ENCODE peak calls at places on chromosomes 3 and 15, in eight cellular contexts. One of them, this sample, is unnamed.

GRCh38 chr3:32467333-32468070 is 35.1 kb downstream of the CMTM6 start:
- DNase-seq in A549: peak
- DNase-seq in epithelial cell of esophagus: peak
- DNase-seq in ascending aorta: no peak
- DNase-seq in kidney epithelial cell: peak
- DNase-seq in GM06990: peak
- DNase-seq in endodermal cell: peak
- DNase-seq in cardiac muscle cell: peak
- DNase-seq in this sample: peak

GRCh38 chr15:88049509-88049908 is 207.0 kb downstream of the NTRK3 start:
- DNase-seq in GM06990: no peak
- DNase-seq in A549: no peak
- DNase-seq in ascending aorta: no peak
- DNase-seq in endodermal cell: no peak
- DNase-seq in epithelial cell of esophagus: no peak
- DNase-seq in cardiac muscle cell: peak
- DNase-seq in kidney epithelial cell: no peak
- DNase-seq in this sample: peak

GRCh38 chr3:68878962-68879361 is 53.4 kb downstream of the TAFA4 start:
- DNase-seq in endodermal cell: no peak
- DNase-seq in ascending aorta: no peak
- DNase-seq in epithelial cell of esophagus: no peak
- DNase-seq in cardiac muscle cell: peak
- DNase-seq in GM06990: no peak
- DNase-seq in A549: no peak
- DNase-seq in kidney epithelial cell: no peak
- DNase-seq in this sample: no peak

GRCh38 chr3:142808103-142808917 is 80.6 kb downstream of the PCOLCE2 start:
- DNase-seq in ascending aorta: no peak
- DNase-seq in A549: peak
- DNase-seq in epithelial cell of esophagus: peak
- DNase-seq in kidney epithelial cell: peak
- DNase-seq in endodermal cell: no peak
- DNase-seq in GM06990: no peak
- DNase-seq in cardiac muscle cell: no peak
- DNase-seq in this sample: no peak

GRCh38 chr3:108044699-108045098 is 46.1 kb downstream of the CD47 start:
- DNase-seq in GM06990: no peak
- DNase-seq in ascending aorta: no peak
- DNase-seq in endodermal cell: no peak
- DNase-seq in A549: no peak
- DNase-seq in cardiac muscle cell: no peak
- DNase-seq in kidney epithelial cell: no peak
- DNase-seq in epithelial cell of esophagus: no peak
- DNase-seq in this sample: no peak

GRCh38 chr3:57727096-57727495 is 29.0 kb upstream of the SLMAP start:
- DNase-seq in endodermal cell: no peak
- DNase-seq in cardiac muscle cell: no peak
- DNase-seq in ascending aorta: no peak
- DNase-seq in A549: no peak
- DNase-seq in epithelial cell of esophagus: peak
- DNase-seq in kidney epithelial cell: no peak
- DNase-seq in GM06990: no peak
- DNase-seq in this sample: no peak

GRCh38 chr3:184067573-184068055 is 14.8 kb downstream of the HTR3C start:
- DNase-seq in GM06990: no peak
- DNase-seq in kidney epithelial cell: no peak
- DNase-seq in cardiac muscle cell: no peak
- DNase-seq in A549: no peak
- DNase-seq in endodermal cell: no peak
- DNase-seq in ascending aorta: no peak
- DNase-seq in epithelial cell of esophagus: no peak
- DNase-seq in this sample: no peak

GRCh38 chr3:16596352-16597032 is 8.7 kb downstream of the DAZL start:
- DNase-seq in epithelial cell of esophagus: no peak
- DNase-seq in cardiac muscle cell: no peak
- DNase-seq in ascending aorta: no peak
- DNase-seq in kidney epithelial cell: no peak
- DNase-seq in GM06990: peak
- DNase-seq in A549: no peak
- DNase-seq in endodermal cell: no peak
- DNase-seq in this sample: peak

GRCh38 chr15:68585574-68586273 is 6.9 kb downstream of the CORO2B start:
- DNase-seq in endodermal cell: no peak
- DNase-seq in A549: no peak
- DNase-seq in GM06990: no peak
- DNase-seq in cardiac muscle cell: no peak
- DNase-seq in ascending aorta: no peak
- DNase-seq in epithelial cell of esophagus: no peak
- DNase-seq in kidney epithelial cell: no peak
- DNase-seq in this sample: no peak

GRCh38 chr3:36219398-36219797 is 160.9 kb upstream of the STAC start:
- DNase-seq in A549: no peak
- DNase-seq in ascending aorta: no peak
- DNase-seq in GM06990: no peak
- DNase-seq in cardiac muscle cell: no peak
- DNase-seq in endodermal cell: no peak
- DNase-seq in kidney epithelial cell: peak
- DNase-seq in epithelial cell of esophagus: peak
- DNase-seq in this sample: no peak
- H3K4me3 ChIP-seq in A549: no peak
- H3K4me3 ChIP-seq in ascending aorta: no peak
- H3K4me3 ChIP-seq in GM06990: no peak
- H3K4me3 ChIP-seq in cardiac muscle cell: no peak
- H3K4me3 ChIP-seq in endodermal cell: no peak
- H3K4me3 ChIP-seq in kidney epithelial cell: no peak
- H3K4me3 ChIP-seq in epithelial cell of esophagus: no peak
- H3K4me3 ChIP-seq in this sample: no peak

GRCh38 chr15:73555080-73555479 is 78.1 kb downstream of the NPTN start:
- DNase-seq in kidney epithelial cell: no peak
- DNase-seq in endodermal cell: no peak
- DNase-seq in A549: no peak
- DNase-seq in ascending aorta: no peak
- DNase-seq in epithelial cell of esophagus: no peak
- DNase-seq in cardiac muscle cell: no peak
- DNase-seq in GM06990: no peak
- DNase-seq in this sample: no peak

GRCh38 chr15:73564255-73564654 is 68.9 kb downstream of the NPTN start:
- DNase-seq in ascending aorta: no peak
- DNase-seq in cardiac muscle cell: no peak
- DNase-seq in endodermal cell: no peak
- DNase-seq in A549: no peak
- DNase-seq in GM06990: no peak
- DNase-seq in kidney epithelial cell: peak
- DNase-seq in epithelial cell of esophagus: peak
- DNase-seq in this sample: no peak

GRCh38 chr15:73558529-73558928 is 74.7 kb downstream of the NPTN start:
- DNase-seq in ascending aorta: no peak
- DNase-seq in cardiac muscle cell: no peak
- DNase-seq in kidney epithelial cell: no peak
- DNase-seq in epithelial cell of esophagus: no peak
- DNase-seq in GM06990: no peak
- DNase-seq in endodermal cell: no peak
- DNase-seq in A549: no peak
- DNase-seq in this sample: no peak

DNA sequence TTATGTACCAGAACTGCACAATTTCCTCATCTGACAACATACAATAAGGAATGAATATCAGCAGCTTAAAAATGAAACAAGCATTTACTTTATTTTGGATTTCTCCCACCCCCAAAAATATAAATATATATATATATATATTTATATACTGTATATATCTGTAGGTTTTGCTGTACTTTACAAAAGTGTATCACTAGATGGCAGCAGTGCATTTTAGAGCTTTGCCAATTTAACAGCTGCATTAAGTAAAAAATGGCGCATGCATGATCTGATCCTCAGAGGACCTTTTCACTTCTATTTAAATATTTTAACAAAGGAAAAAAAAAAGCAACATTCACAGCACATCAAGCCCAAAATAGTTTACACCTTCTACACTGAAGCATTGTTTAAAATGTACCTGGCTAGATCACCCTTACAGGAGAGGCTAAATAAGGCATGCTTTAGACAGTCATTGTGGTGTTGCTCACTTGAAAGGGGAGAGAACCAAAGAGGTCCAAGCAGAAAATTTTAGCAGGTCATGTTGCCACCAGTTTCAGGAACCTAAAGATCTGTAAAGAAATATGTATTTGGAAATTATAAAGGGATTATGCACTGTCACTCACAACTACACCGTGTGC is 72.6 kb downstream of the NPTN start:
- DNase-seq in A549: peak
- DNase-seq in GM06990: peak
- DNase-seq in kidney epithelial cell: peak
- DNase-seq in endodermal cell: no peak
- DNase-seq in epithelial cell of esophagus: peak
- DNase-seq in ascending aorta: no peak
- DNase-seq in cardiac muscle cell: peak
- DNase-seq in this sample: peak
- TF ChIP-seq CTCF in A549: peak
- TF ChIP-seq CTCF in GM06990: peak
- TF ChIP-seq CTCF in kidney epithelial cell: peak
- TF ChIP-seq CTCF in endodermal cell: peak
- TF ChIP-seq CTCF in epithelial cell of esophagus: peak
- TF ChIP-seq CTCF in ascending aorta: peak
- TF ChIP-seq CTCF in cardiac muscle cell: peak
- TF ChIP-seq CTCF in this sample: peak

GRCh38 chr3:119783883-119784282 is 2.0 kb downstream of the NR1I2 start:
- DNase-seq in cardiac muscle cell: no peak
- DNase-seq in GM06990: no peak
- DNase-seq in A549: no peak
- DNase-seq in kidney epithelial cell: no peak
- DNase-seq in ascending aorta: no peak
- DNase-seq in endodermal cell: no peak
- DNase-seq in epithelial cell of esophagus: no peak
- DNase-seq in this sample: no peak
- H3K4me3 ChIP-seq in cardiac muscle cell: no peak
- H3K4me3 ChIP-seq in GM06990: no peak
- H3K4me3 ChIP-seq in A549: no peak
- H3K4me3 ChIP-seq in kidney epithelial cell: no peak
- H3K4me3 ChIP-seq in ascending aorta: no peak
- H3K4me3 ChIP-seq in endodermal cell: no peak
- H3K4me3 ChIP-seq in epithelial cell of esophagus: no peak
- H3K4me3 ChIP-seq in this sample: no peak

GRCh38 chr3:150408232-150409124 is at the start of gene TSC22D2:
- DNase-seq in A549: peak
- DNase-seq in endodermal cell: peak
- DNase-seq in cardiac muscle cell: peak
- DNase-seq in ascending aorta: peak
- DNase-seq in kidney epithelial cell: no peak
- DNase-seq in GM06990: peak
- DNase-seq in epithelial cell of esophagus: peak
- DNase-seq in this sample: peak

GRCh38 chr3:150410311-150411105 is 2.4 kb downstream of the TSC22D2 start:
- DNase-seq in ascending aorta: no peak
- DNase-seq in epithelial cell of esophagus: peak
- DNase-seq in cardiac muscle cell: peak
- DNase-seq in A549: no peak
- DNase-seq in kidney epithelial cell: no peak
- DNase-seq in endodermal cell: peak
- DNase-seq in GM06990: peak
- DNase-seq in this sample: peak

GRCh38 chr3:150409125-150409526 is 1.0 kb downstream of the TSC22D2 start:
- DNase-seq in endodermal cell: no peak
- DNase-seq in A549: no peak
- DNase-seq in epithelial cell of esophagus: no peak
- DNase-seq in ascending aorta: no peak
- DNase-seq in GM06990: no peak
- DNase-seq in cardiac muscle cell: no peak
- DNase-seq in kidney epithelial cell: no peak
- DNase-seq in this sample: no peak

GRCh38 chr3:150411106-150411460 is 3.0 kb downstream of the TSC22D2 start:
- DNase-seq in cardiac muscle cell: no peak
- DNase-seq in GM06990: no peak
- DNase-seq in kidney epithelial cell: no peak
- DNase-seq in epithelial cell of esophagus: no peak
- DNase-seq in ascending aorta: no peak
- DNase-seq in endodermal cell: no peak
- DNase-seq in A549: no peak
- DNase-seq in this sample: no peak

DNA sequence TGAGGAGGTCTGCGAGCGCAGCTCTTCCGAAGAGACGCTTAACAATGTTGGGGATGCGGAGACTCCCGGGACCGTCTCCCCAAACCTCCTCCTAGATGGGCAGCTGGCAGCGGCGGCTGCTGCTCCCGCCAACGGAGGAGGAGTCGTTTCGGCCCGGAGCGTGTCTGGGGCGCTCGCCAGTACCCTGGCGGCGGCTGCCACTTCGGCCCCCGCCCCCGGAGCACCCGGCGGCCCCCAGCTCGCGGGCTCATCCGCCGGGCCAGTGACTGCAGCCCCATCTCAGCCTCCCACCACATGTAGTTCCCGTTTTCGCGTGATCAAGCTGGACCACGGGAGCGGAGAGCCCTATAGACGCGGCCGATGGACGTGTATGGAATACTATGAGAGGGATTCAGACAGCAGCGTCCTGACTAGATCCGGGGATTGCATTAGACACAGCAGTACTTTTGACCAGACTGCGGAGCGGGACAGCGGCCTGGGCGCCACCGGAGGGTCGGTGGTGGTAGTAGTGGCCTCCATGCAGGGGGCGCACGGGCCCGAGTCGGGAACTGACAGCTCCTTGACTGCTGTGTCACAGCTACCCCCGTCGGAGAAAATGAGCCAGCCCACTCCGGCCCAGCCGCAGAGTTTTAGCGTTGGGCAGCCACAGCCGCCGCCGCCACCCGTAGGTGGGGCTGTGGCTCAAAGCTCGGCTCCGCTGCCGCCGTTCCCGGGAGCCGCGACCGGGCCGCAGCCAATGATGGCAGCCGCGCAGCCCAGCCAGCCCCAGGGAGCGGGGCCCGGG is 1.6 kb downstream of the TSC22D2 start:
- DNase-seq in epithelial cell of esophagus: peak
- DNase-seq in A549: peak
- DNase-seq in cardiac muscle cell: peak
- DNase-seq in endodermal cell: peak
- DNase-seq in GM06990: peak
- DNase-seq in ascending aorta: peak
- DNase-seq in kidney epithelial cell: no peak
- DNase-seq in this sample: peak
- TF ChIP-seq CTCF in epithelial cell of esophagus: peak
- TF ChIP-seq CTCF in A549: peak
- TF ChIP-seq CTCF in cardiac muscle cell: peak
- TF ChIP-seq CTCF in endodermal cell: peak
- TF ChIP-seq CTCF in GM06990: peak
- TF ChIP-seq CTCF in ascending aorta: peak
- TF ChIP-seq CTCF in kidney epithelial cell: peak
- TF ChIP-seq CTCF in this sample: peak

DNA sequence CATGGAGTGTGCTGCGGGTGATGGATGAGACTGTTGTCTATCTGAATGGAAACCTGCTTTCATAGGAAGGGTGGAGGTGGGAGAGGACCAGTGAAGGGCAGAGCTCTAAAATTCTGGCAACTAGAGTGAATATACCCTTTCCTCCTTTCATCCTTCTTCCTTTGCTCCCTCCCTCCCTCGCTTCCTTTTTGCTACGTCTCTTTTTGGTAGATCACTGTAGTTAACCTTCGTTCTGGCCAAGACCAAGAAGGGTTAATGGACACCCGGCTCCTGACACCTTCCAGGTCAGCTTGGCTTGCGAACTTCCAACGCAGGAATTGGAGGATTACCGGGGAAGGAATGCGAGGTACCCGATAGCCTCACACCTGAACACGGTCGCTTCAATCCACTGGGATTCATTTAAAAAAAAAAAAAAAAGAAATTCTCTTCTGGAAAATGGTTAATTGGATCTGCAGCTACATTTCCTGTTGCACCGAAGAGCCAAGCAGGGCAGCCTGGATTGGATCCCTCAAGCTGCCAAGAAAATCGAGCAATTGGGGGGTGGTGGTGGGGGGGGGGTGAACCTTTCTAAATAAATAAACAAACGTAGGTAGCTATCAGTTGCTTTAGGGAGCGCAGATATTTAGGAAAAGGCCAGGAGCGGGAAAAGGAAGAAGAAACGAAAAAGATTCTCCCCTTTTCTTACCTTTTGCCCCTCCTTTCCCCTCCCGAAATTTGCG is 9.6 kb upstream of the NR2F2 start:
- DNase-seq in endodermal cell: peak
- DNase-seq in epithelial cell of esophagus: peak
- DNase-seq in cardiac muscle cell: no peak
- DNase-seq in ascending aorta: no peak
- DNase-seq in GM06990: no peak
- DNase-seq in A549: no peak
- DNase-seq in kidney epithelial cell: no peak
- DNase-seq in this sample: no peak
- H3K4me3 ChIP-seq in endodermal cell: peak
- H3K4me3 ChIP-seq in epithelial cell of esophagus: peak
- H3K4me3 ChIP-seq in cardiac muscle cell: no peak
- H3K4me3 ChIP-seq in ascending aorta: peak
- H3K4me3 ChIP-seq in GM06990: no peak
- H3K4me3 ChIP-seq in A549: no peak
- H3K4me3 ChIP-seq in kidney epithelial cell: peak
- H3K4me3 ChIP-seq in this sample: no peak

This sample was measured in GM12865.